ENCODE peak calls at places on chromosomes 13 and 19, in six cellular contexts. One of them, this sample, is unnamed. For H3K36me3, the result is how much of the 10 kb centered on the place peaks cover.

GRCh38 chr13:21949818-21950429 is 279.1 kb downstream of the FGF9 start:
- DNase-seq in HepG2: no peak
- DNase-seq in H1: no peak
- DNase-seq in GM12878: no peak
- DNase-seq in SK-N-SH: no peak
- DNase-seq in K562: no peak
- DNase-seq in this sample: no peak

GRCh38 chr19:15248648-15249559 is 16.7 kb upstream of the EPHX3 start:
- DNase-seq in SK-N-SH: no peak
- DNase-seq in K562: no peak
- DNase-seq in HepG2: no peak
- DNase-seq in H1: no peak
- DNase-seq in GM12878: no peak
- DNase-seq in this sample: no peak

GRCh38 chr19:1811942-1812425 is at the start of gene ATP8B3:
- DNase-seq in HepG2: no peak
- DNase-seq in GM12878: no peak
- DNase-seq in H1: no peak
- DNase-seq in K562: no peak
- DNase-seq in SK-N-SH: peak
- DNase-seq in this sample: no peak

GRCh38 chr19:18280247-18281081 is 958 bp downstream of the JUND start:
- DNase-seq in HepG2: peak
- DNase-seq in H1: no peak
- DNase-seq in K562: peak
- DNase-seq in GM12878: no peak
- DNase-seq in SK-N-SH: peak
- DNase-seq in this sample: no peak

GRCh38 chr13:90906554-90906953 is 440.9 kb upstream of the MIR17HG start:
- DNase-seq in HepG2: no peak
- DNase-seq in K562: no peak
- DNase-seq in H1: no peak
- DNase-seq in GM12878: no peak
- DNase-seq in SK-N-SH: no peak
- DNase-seq in this sample: no peak

GRCh38 chr13:34216251-34216650 is 398.3 kb downstream of the RFC3 start:
- DNase-seq in SK-N-SH: no peak
- DNase-seq in HepG2: no peak
- DNase-seq in H1: no peak
- DNase-seq in GM12878: no peak
- DNase-seq in K562: no peak
- DNase-seq in this sample: no peak

GRCh38 chr13:112719016-112719415 is 29.2 kb downstream of the ATP11A start:
- DNase-seq in K562: no peak
- DNase-seq in SK-N-SH: no peak
- DNase-seq in HepG2: no peak
- DNase-seq in GM12878: no peak
- DNase-seq in H1: no peak
- DNase-seq in this sample: no peak

GRCh38 chr13:34044660-34045080 is 226.7 kb downstream of the RFC3 start:
- DNase-seq in H1: no peak
- DNase-seq in K562: no peak
- DNase-seq in HepG2: no peak
- DNase-seq in SK-N-SH: no peak
- DNase-seq in GM12878: no peak
- DNase-seq in this sample: peak

GRCh38 chr13:41780736-41781708 is 179.9 kb downstream of the VWA8 start:
- DNase-seq in K562: no peak
- DNase-seq in SK-N-SH: no peak
- DNase-seq in H1: no peak
- DNase-seq in HepG2: no peak
- DNase-seq in GM12878: no peak
- DNase-seq in this sample: no peak

GRCh38 chr19:7925171-7925837 is 631 bp downstream of the CTXN1 start:
- DNase-seq in SK-N-SH: peak
- DNase-seq in K562: peak
- DNase-seq in H1: peak
- DNase-seq in HepG2: peak
- DNase-seq in GM12878: no peak
- DNase-seq in this sample: peak

GRCh38 chr19:7926727-7927604 is 1.0 kb upstream of the CTXN1 start:
- DNase-seq in SK-N-SH: peak
- DNase-seq in H1: no peak
- DNase-seq in GM12878: no peak
- DNase-seq in K562: no peak
- DNase-seq in HepG2: no peak
- DNase-seq in this sample: no peak

GRCh38 chr19:7927605-7928333 is 1.8 kb upstream of the CTXN1 start:
- DNase-seq in HepG2: no peak
- DNase-seq in SK-N-SH: no peak
- DNase-seq in H1: no peak
- DNase-seq in K562: no peak
- DNase-seq in GM12878: no peak
- DNase-seq in this sample: no peak

GRCh38 chr19:7924651-7925170 is 1.2 kb downstream of the CTXN1 start:
- DNase-seq in H1: no peak
- DNase-seq in HepG2: no peak
- DNase-seq in K562: no peak
- DNase-seq in SK-N-SH: no peak
- DNase-seq in GM12878: no peak
- DNase-seq in this sample: no peak

GRCh38 chr19:7926021-7926726 is at the start of gene CTXN1:
- DNase-seq in GM12878: no peak
- DNase-seq in H1: no peak
- DNase-seq in HepG2: no peak
- DNase-seq in K562: peak
- DNase-seq in SK-N-SH: peak
- DNase-seq in this sample: no peak
- TF ChIP-seq JUND in GM12878: no peak
- TF ChIP-seq JUND in H1: no peak
- TF ChIP-seq JUND in HepG2: no peak
- TF ChIP-seq JUND in K562: no peak
- TF ChIP-seq JUND in SK-N-SH: no peak
- TF ChIP-seq JUND in this sample: no peak

GRCh38 chr19:33108161-33108560 is 23.8 kb upstream of the WDR88 start:
- DNase-seq in K562: no peak
- DNase-seq in H1: no peak
- DNase-seq in SK-N-SH: no peak
- DNase-seq in GM12878: no peak
- DNase-seq in HepG2: no peak
- DNase-seq in this sample: no peak

GRCh38 chr19:33111587-33111986 is 20.3 kb upstream of the WDR88 start:
- DNase-seq in H1: no peak
- DNase-seq in SK-N-SH: no peak
- DNase-seq in HepG2: no peak
- DNase-seq in K562: no peak
- DNase-seq in GM12878: no peak
- DNase-seq in this sample: no peak

GRCh38 chr19:33114302-33114701 is 17.6 kb upstream of the WDR88 start:
- DNase-seq in H1: no peak
- DNase-seq in SK-N-SH: no peak
- DNase-seq in K562: no peak
- DNase-seq in HepG2: no peak
- DNase-seq in GM12878: no peak
- DNase-seq in this sample: peak

DNA sequence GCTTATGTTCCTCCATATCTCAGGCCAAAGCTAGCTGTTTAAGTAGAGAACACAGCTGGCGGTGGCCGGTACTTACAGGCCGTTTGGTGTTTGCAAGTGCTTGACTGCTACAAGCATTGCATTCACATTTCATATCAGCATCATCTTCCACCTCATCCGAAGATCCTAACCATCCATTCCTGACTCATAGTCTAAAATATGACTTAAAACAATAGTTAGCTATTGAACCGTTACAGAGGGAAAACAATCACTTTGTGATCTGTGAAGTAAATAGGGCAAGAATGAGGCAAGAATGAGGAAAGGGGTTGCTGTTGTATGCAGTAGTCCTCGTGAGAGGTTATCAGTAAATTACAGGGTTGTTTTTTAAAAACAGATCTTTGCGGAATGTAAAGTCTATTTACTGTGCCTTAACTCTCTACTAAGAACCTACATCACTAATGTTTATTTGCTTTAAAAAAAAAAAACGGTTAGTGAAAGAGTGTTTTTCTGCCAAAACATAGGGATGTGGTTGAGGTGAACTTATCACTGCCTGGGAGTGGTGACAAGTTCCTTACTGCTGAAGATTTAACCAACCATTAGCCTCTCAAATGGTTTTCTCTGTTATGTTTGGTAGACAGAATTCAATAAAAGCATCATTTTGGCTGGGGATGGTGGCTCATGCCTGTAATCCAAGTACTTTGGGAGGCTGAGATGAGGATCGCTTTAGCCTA is 21.6 kb upstream of the WDR88 start:
- DNase-seq in K562: no peak
- DNase-seq in GM12878: no peak
- DNase-seq in H1: no peak
- DNase-seq in HepG2: no peak
- DNase-seq in SK-N-SH: no peak
- DNase-seq in this sample: no peak
- H3K36me3 ChIP-seq in K562: half or more
- H3K36me3 ChIP-seq in GM12878: under half
- H3K36me3 ChIP-seq in H1: under half
- H3K36me3 ChIP-seq in HepG2: half or more
- H3K36me3 ChIP-seq in SK-N-SH: under half
- H3K36me3 ChIP-seq in this sample: under half

GRCh38 chr19:44653977-44654784 is 10.5 kb downstream of the PVR start:
- DNase-seq in K562: peak
- DNase-seq in HepG2: peak
- DNase-seq in GM12878: peak
- DNase-seq in SK-N-SH: no peak
- DNase-seq in H1: no peak
- DNase-seq in this sample: no peak
- TF ChIP-seq JUND in K562: no peak
- TF ChIP-seq JUND in HepG2: no peak
- TF ChIP-seq JUND in GM12878: no peak
- TF ChIP-seq JUND in SK-N-SH: no peak
- TF ChIP-seq JUND in H1: no peak
- TF ChIP-seq JUND in this sample: no peak

GRCh38 chr19:3527250-3527910 is 11.6 kb upstream of the TEKTIP1 start:
- DNase-seq in GM12878: no peak
- DNase-seq in H1: no peak
- DNase-seq in SK-N-SH: no peak
- DNase-seq in HepG2: no peak
- DNase-seq in K562: no peak
- DNase-seq in this sample: no peak

GRCh38 chr19:3526507-3527244 is 12.3 kb upstream of the TEKTIP1 start:
- DNase-seq in HepG2: no peak
- DNase-seq in K562: no peak
- DNase-seq in SK-N-SH: no peak
- DNase-seq in GM12878: no peak
- DNase-seq in H1: no peak
- DNase-seq in this sample: no peak

GRCh38 chr19:3530389-3530788 is 8.6 kb upstream of the TEKTIP1 start:
- DNase-seq in GM12878: no peak
- DNase-seq in SK-N-SH: no peak
- DNase-seq in HepG2: no peak
- DNase-seq in K562: no peak
- DNase-seq in H1: no peak
- DNase-seq in this sample: no peak

GRCh38 chr19:3528080-3528479 is 10.9 kb upstream of the TEKTIP1 start:
- DNase-seq in SK-N-SH: no peak
- DNase-seq in HepG2: no peak
- DNase-seq in H1: no peak
- DNase-seq in GM12878: no peak
- DNase-seq in K562: no peak
- DNase-seq in this sample: no peak

DNA sequence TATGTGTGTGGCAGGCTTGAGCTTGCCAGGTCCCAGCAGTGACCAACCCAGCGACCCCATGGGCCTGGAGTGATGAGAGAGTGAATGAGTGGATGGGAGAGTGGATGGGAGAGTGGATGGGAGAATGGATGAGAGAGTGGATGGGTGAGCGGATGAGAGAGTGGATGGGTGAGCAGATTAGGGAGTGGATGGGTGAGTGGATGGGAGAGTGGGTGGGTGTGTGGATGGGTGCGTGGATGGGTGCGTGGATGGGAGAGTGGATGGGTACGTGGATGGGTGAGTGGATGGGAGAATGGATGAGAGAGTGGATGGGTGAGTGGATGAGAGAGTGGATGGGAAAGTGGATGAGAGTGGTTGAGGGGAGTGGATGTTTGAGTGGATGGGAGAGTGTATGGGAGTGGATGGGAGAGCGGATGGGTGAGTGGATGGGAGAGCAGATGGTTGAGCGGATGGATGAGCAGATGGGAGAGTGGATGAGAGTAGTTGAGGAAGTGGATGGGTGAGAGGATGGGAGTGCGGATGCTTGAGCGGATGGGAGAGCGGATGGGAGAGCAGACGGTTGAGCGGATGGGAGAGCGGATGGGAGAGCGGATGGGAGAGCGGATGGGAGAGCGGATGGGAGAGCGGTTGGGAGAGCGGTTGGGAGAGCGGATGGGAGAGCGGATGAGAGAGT is 10.3 kb upstream of the TEKTIP1 start:
- DNase-seq in H1: no peak
- DNase-seq in SK-N-SH: no peak
- DNase-seq in HepG2: no peak
- DNase-seq in K562: no peak
- DNase-seq in GM12878: no peak
- DNase-seq in this sample: no peak
- H3K36me3 ChIP-seq in H1: under half
- H3K36me3 ChIP-seq in SK-N-SH: under half
- H3K36me3 ChIP-seq in HepG2: under half
- H3K36me3 ChIP-seq in K562: half or more
- H3K36me3 ChIP-seq in GM12878: under half
- H3K36me3 ChIP-seq in this sample: under half